ENCODE peak calls at places on chromosomes 12 and 14, in five cellular contexts. P is AG04449, U is left ventricle myocardium inferior, G is sigmoid colon, R is cardiac muscle cell. F is an unnamed sample.

GRCh38 chr12:109743076-109743910 is 29.7 kb downstream of the FAM222A start:
- DNase-seq in U (peak), P (no peak), G (peak), R (no peak), F (no peak)

GRCh38 chr12:116547955-116548471 is 11.2 kb upstream of the MAP1LC3B2 start:
- DNase-seq in R (no peak), G (no peak), P (no peak), U (no peak), F (no peak)

GRCh38 chr14:42499137-42499536 is 892.5 kb downstream of the LRFN5 start:
- DNase-seq in G (no peak), R (no peak), P (no peak), U (no peak), F (no peak)

GRCh38 chr14:37697489-37698121 is 102.2 kb downstream of the TTC6 start:
- DNase-seq in P (peak), G (no peak), R (peak), U (no peak), F (no peak)

GRCh38 chr12:19755141-19755540 is 315.8 kb downstream of the AEBP2 start:
- DNase-seq in P (no peak), R (peak), G (no peak), U (no peak), F (no peak)

GRCh38 chr14:54349713-54350112 is 47.1 kb upstream of the CDKN3 start:
- DNase-seq in R (no peak), P (no peak), U (no peak), G (no peak), F (no peak)

GRCh38 chr14:20680363-20680762 is 4.0 kb upstream of the RNASE4 start:
- DNase-seq in G (no peak), R (no peak), U (no peak), P (no peak), F (no peak)

GRCh38 chr12:86710110-86710509 is 453.9 kb upstream of the MGAT4C start:
- DNase-seq in U (no peak), P (no peak), R (peak), G (no peak), F (no peak)

GRCh38 chr12:131188131-131189050 is 234.7 kb downstream of the ADGRD1 start:
- DNase-seq in P (no peak), G (no peak), R (no peak), U (no peak), F (peak)

GRCh38 chr12:44000309-44000952 is 164.6 kb downstream of the TMEM117 start:
- DNase-seq in R (peak), G (no peak), P (no peak), U (no peak), F (no peak)

GRCh38 chr14:22433059-22433458 is 156.0 kb downstream of the DAD1 start:
- DNase-seq in R (no peak), U (no peak), P (no peak), G (no peak), F (no peak)

GRCh38 chr12:32400114-32400672 is 835 bp downstream of the FGD4 start:
- DNase-seq in U (no peak), R (no peak), G (no peak), P (no peak), F (no peak)

GRCh38 chr12:32399373-32400113 is at the start of gene FGD4:
- DNase-seq in U (peak), R (peak), G (peak), P (no peak), F (peak)

GRCh38 chr14:32472512-32473472 is 143.7 kb downstream of the AKAP6 start:
- DNase-seq in U (peak), P (no peak), R (peak), G (no peak), F (no peak)

GRCh38 chr12:68162374-68162773 is 2.8 kb upstream of the IFNG start:
- DNase-seq in P (no peak), G (no peak), R (no peak), U (no peak), F (no peak)

GRCh38 chr12:87796961-87797516 is 232.2 kb downstream of the C12orf50 start:
- DNase-seq in P (no peak), R (peak), U (no peak), G (no peak), F (no peak)

GRCh38 chr12:16972923-16973770 is 367.2 kb upstream of the LMO3 start:
- DNase-seq in G (no peak), U (no peak), P (no peak), R (no peak), F (no peak)

GRCh38 chr12:99769581-99769980 is 122.0 kb downstream of the GARIN6 start:
- DNase-seq in G (no peak), U (no peak), P (no peak), R (no peak), F (no peak)

GRCh38 chr14:99872786-99873440 is 79.7 kb downstream of the EML1 start:
- DNase-seq in G (no peak), P (no peak), R (no peak), U (no peak), F (no peak)

GRCh38 chr12:3302406-3303041 is 188.5 kb upstream of the PRMT8 start:
- DNase-seq in P (no peak), U (no peak), G (no peak), R (no peak), F (no peak)

GRCh38 chr14:61467281-61467680 is 145.9 kb downstream of the PRKCH start:
- DNase-seq in R (no peak), U (no peak), P (no peak), G (no peak), F (no peak)

GRCh38 chr12:2555487-2556082 is 239.2 kb upstream of the FKBP4 start:
- DNase-seq in P (no peak), G (no peak), R (no peak), U (no peak), F (no peak)

GRCh38 chr14:22177870-22178269 is 411.2 kb downstream of the DAD1 start:
- DNase-seq in R (peak), U (no peak), P (no peak), G (no peak), F (no peak)

GRCh38 chr12:68319988-68320623 is 12.1 kb downstream of the MDM1 start:
- DNase-seq in U (peak), G (peak), R (peak), P (peak), F (no peak)

GRCh38 chr14:76490735-76491134 is 114.8 kb downstream of the ESRRB start:
- DNase-seq in G (no peak), P (no peak), U (no peak), R (no peak), F (no peak)

GRCh38 chr12:11695321-11695720 is 45.8 kb downstream of the ETV6 start:
- DNase-seq in U (no peak), R (peak), G (peak), P (no peak), F (no peak)

GRCh38 chr12:119202544-119202943 is 23.8 kb downstream of the HSPB8 start:
- DNase-seq in P (no peak), U (no peak), G (no peak), R (no peak), F (peak)

GRCh38 chr12:113162102-113163029 is 12.8 kb downstream of the CFAP73 start:
- DNase-seq in G (no peak), P (no peak), U (peak), R (peak), F (no peak)

GRCh38 chr14:104880584-104881210 is 15.6 kb downstream of the CEP170B start:
- DNase-seq in R (no peak), G (no peak), U (peak), P (no peak), F (no peak)

GRCh38 chr14:105861985-105862465 is 335.6 kb downstream of the TMEM121 start:
- DNase-seq in P (no peak), R (no peak), G (peak), U (peak), F (no peak)

GRCh38 chr14:74846968-74847549 is 28.9 kb downstream of the PROX2 start:
- DNase-seq in P (no peak), G (no peak), R (peak), U (no peak), F (no peak)

GRCh38 chr12:79300199-79300568 is 390.6 kb downstream of the PAWR start:
- DNase-seq in P (no peak), U (no peak), R (peak), G (no peak), F (no peak)

GRCh38 chr12:98403385-98403784 is 112.0 kb upstream of the TMPO start:
- DNase-seq in G (no peak), U (no peak), P (no peak), R (no peak), F (no peak)

GRCh38 chr12:111407371-111408115 is 1.8 kb downstream of the SH2B3 start:
- DNase-seq in P (no peak), U (no peak), G (no peak), R (no peak), F (no peak)

GRCh38 chr12:129696405-129696804 is 207.4 kb downstream of the TMEM132D start:
- DNase-seq in U (no peak), G (no peak), R (no peak), P (no peak), F (no peak)

GRCh38 chr12:57576613-57577160 is 14.3 kb upstream of the PIP4K2C start:
- DNase-seq in G (no peak), U (no peak), P (no peak), R (no peak), F (no peak)

GRCh38 chr12:106657499-106657898 is 74.7 kb downstream of the RFX4 start:
- DNase-seq in R (no peak), U (no peak), P (no peak), G (no peak), F (no peak)

DNA sequence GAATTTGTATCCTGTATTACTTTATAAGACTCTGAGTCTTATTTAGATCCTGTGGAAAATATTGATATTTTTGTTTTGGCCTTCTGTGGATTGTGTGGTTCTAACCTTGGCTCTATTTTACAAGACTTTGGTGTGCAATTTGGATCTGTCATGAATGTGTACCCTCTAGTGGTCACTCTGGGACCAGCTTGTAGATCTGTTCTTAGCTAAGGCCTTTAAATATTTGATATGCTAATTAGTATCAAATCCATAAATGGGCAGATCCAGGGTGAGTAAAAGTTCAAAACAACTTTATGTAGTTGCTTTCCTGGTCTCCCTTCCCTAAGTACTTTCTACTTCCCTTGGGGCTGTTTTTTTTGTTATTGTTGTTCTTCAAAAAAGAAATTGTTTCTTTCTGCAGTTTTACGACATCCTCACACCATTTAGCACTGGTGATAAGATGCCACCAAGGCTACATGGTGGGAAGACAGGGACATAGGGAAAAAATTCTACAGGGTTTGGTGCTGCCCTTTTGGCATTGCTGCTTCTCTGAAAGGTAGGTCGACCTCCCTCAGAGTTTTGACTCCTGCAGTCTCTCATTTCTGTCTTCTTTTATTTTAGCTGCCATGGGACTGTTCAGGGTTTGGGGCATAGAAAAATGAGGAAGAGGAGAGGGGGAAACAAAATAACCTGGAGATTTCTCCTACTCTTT is 238.5 kb downstream of the GPHN start:
- DNase-seq in G (no peak), U (no peak), R (peak), P (peak), F (no peak)
- TF ChIP-seq CTCF in G (peak), U (peak), R (peak), P (peak), F (peak)

GRCh38 chr12:92717202-92717601 is 14.4 kb downstream of the PLEKHG7 start:
- DNase-seq in U (no peak), G (no peak), R (peak), P (no peak), F (no peak)
- TF ChIP-seq CTCF in U (peak), G (no peak), R (peak), P (peak), F (no peak)

DNA sequence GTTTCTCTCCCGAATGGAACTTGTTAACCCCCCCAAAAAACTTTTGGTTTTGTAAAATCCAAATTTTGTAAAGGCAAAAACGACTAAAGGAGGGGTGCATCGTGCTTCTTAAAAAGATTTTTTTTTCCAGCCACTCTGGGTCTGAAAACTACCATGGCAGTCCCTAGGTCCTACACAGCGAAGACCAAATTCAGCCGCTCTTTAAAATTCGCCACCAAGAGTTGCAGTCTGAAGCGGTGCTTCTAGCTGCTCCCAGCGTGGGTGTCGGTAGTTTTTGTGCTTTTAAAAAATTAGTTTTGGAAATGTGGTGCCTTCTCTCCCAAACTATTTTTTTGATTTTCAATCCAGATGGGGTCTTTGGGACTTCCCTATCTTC is 890 bp upstream of the GSC start:
- DNase-seq in G (no peak), U (no peak), P (no peak), R (no peak), F (no peak)
- TF ChIP-seq CTCF in G (no peak), U (no peak), P (no peak), R (no peak), F (no peak)

DNA sequence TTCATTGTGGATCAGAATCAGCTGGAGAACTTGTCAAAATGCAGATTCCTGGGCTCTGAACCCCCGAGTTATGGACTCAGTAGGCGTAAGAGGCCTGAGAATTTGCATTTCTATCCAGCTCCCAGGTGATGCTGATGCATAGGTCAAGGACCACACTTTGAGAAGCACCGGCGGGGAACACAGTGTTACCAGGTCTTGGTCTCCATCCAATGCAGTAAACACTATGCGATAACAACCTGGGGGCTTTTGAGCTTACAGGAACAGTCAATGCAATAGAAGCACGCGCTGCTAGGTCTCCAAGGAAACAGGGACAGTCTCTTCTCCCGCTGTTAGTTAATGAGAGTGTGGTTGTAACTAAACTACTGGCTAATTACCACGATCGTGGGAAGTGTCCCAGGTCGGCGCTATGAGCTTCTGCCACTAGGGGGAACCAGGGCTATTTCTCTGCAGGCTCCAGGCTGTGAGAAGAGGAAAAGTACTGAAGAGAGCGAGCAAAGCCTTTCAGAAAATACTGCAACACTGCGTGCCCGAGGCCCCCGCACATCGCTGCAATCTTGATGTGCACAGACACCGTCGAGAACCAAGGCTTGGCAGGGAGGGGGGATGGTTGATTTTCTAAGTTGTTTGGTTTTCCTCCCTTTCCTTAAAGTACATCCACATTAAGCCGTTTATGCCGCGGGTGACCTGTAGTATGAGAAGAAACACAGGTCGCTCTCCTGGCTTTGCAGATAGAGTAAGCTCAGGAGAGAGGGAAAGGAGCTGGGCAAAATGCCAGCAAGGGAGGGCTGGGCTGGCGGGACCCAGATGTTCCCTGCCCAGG is 52.0 kb upstream of the KCNA1 start:
- DNase-seq in G (peak), R (peak), P (peak), U (peak), F (no peak)
- TF ChIP-seq CTCF in G (peak), R (peak), P (peak), U (peak), F (peak)

GRCh38 chr12:48291511-48291910 is 59.2 kb downstream of the ZNF641 start:
- DNase-seq in U (no peak), G (no peak), R (no peak), P (no peak), F (no peak)

GRCh38 chr12:48281811-48282210 is 68.9 kb downstream of the ZNF641 start:
- DNase-seq in R (no peak), P (no peak), G (no peak), U (no peak), F (no peak)

GRCh38 chr12:48285751-48286650 is 64.7 kb downstream of the ZNF641 start:
- DNase-seq in U (no peak), G (no peak), R (no peak), P (no peak), F (no peak)

GRCh38 chr12:48288387-48289268 is 62.1 kb downstream of the ZNF641 start:
- DNase-seq in R (no peak), P (no peak), U (no peak), G (no peak), F (no peak)

DNA sequence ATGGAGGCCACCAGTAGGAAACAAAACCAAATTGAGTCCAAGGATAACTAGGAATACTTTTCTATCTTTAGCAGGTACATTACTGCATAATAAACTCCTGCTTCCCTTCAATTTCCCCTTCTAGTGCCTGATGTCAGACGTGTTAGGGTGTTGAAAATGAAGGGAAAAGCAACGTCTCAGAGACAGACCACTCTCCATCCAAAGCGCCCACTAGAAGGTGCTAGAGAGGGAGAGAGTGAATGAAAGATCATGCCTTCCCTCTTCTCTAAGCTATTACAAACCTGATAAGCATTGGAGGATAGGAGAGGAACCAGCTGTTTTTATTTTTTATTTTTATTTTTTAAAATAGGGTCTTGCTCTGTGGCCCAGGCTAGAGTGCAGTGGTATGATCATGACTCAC is 64.1 kb downstream of the ZNF641 start:
- DNase-seq in R (peak), U (no peak), P (no peak), G (no peak), F (no peak)
- TF ChIP-seq CTCF in R (peak), U (peak), P (peak), G (no peak), F (peak)

GRCh38 chr14:103749860-103750259 is 34.2 kb downstream of the ZFYVE21 start:
- DNase-seq in U (no peak), G (no peak), P (no peak), R (no peak), F (no peak)
- TF ChIP-seq CTCF in U (no peak), G (no peak), P (no peak), R (no peak), F (no peak)

F was measured in coronary artery.